ENCODE peak calls at places on chromosomes 6 and 20, in nine cellular contexts. One of them, this sample, is unnamed.

GRCh38 chr20:10453241-10453640 is 18.1 kb downstream of the SLX4IP start:
- DNase-seq in neural progenitor cell: no peak
- DNase-seq in mucosa of gallbladder: no peak
- DNase-seq in hypothalamus: no peak
- DNase-seq in T-helper 1 cell: no peak
- DNase-seq in foreskin fibroblast: no peak
- DNase-seq in GF-D8: peak; percentile 99
- DNase-seq in astrocyte: no peak
- DNase-seq in RCC 7860: no peak
- DNase-seq in this sample: no peak

GRCh38 chr6:41786451-41787218 is 859 bp upstream of the TOMM6 start:
- DNase-seq in neural progenitor cell: peak; percentile 95
- DNase-seq in mucosa of gallbladder: peak; percentile 89
- DNase-seq in hypothalamus: peak; percentile 86
- DNase-seq in T-helper 1 cell: peak; percentile 81
- DNase-seq in foreskin fibroblast: peak; percentile 74
- DNase-seq in GF-D8: peak; percentile 19
- DNase-seq in astrocyte: peak; percentile 38
- DNase-seq in RCC 7860: peak; percentile 38
- DNase-seq in this sample: peak; percentile 84

GRCh38 chr6:167097770-167098169 is 25.1 kb upstream of the CCR6 start:
- DNase-seq in neural progenitor cell: no peak
- DNase-seq in mucosa of gallbladder: peak; percentile 7
- DNase-seq in hypothalamus: no peak
- DNase-seq in T-helper 1 cell: no peak
- DNase-seq in foreskin fibroblast: no peak
- DNase-seq in GF-D8: no peak
- DNase-seq in astrocyte: no peak
- DNase-seq in RCC 7860: no peak
- DNase-seq in this sample: no peak

GRCh38 chr20:34896086-34896551 is 19.7 kb downstream of the ACSS2 start:
- DNase-seq in neural progenitor cell: no peak
- DNase-seq in mucosa of gallbladder: no peak
- DNase-seq in hypothalamus: no peak
- DNase-seq in T-helper 1 cell: no peak
- DNase-seq in foreskin fibroblast: no peak
- DNase-seq in GF-D8: no peak
- DNase-seq in astrocyte: peak; percentile 49
- DNase-seq in RCC 7860: no peak
- DNase-seq in this sample: no peak

GRCh38 chr6:162245831-162246230 is 481.7 kb downstream of the PRKN start:
- DNase-seq in neural progenitor cell: no peak
- DNase-seq in mucosa of gallbladder: no peak
- DNase-seq in hypothalamus: no peak
- DNase-seq in T-helper 1 cell: no peak
- DNase-seq in foreskin fibroblast: no peak
- DNase-seq in GF-D8: no peak
- DNase-seq in astrocyte: no peak
- DNase-seq in RCC 7860: no peak
- DNase-seq in this sample: no peak

GRCh38 chr20:50138479-50139393 is 14.8 kb downstream of the PEDS1 start:
- DNase-seq in neural progenitor cell: no peak
- DNase-seq in mucosa of gallbladder: no peak
- DNase-seq in hypothalamus: peak; percentile 67
- DNase-seq in T-helper 1 cell: no peak
- DNase-seq in foreskin fibroblast: no peak
- DNase-seq in GF-D8: no peak
- DNase-seq in astrocyte: no peak
- DNase-seq in RCC 7860: no peak
- DNase-seq in this sample: no peak

GRCh38 chr6:57226221-57226620 is 4.1 kb upstream of the RAB23 start:
- DNase-seq in neural progenitor cell: peak; percentile 20
- DNase-seq in mucosa of gallbladder: no peak
- DNase-seq in hypothalamus: no peak
- DNase-seq in T-helper 1 cell: no peak
- DNase-seq in foreskin fibroblast: no peak
- DNase-seq in GF-D8: no peak
- DNase-seq in astrocyte: no peak
- DNase-seq in RCC 7860: no peak
- DNase-seq in this sample: no peak

GRCh38 chr6:78561015-78561414 is 306.3 kb upstream of the IRAK1BP1 start:
- DNase-seq in neural progenitor cell: no peak
- DNase-seq in mucosa of gallbladder: no peak
- DNase-seq in hypothalamus: no peak
- DNase-seq in T-helper 1 cell: no peak
- DNase-seq in foreskin fibroblast: peak; percentile 15
- DNase-seq in GF-D8: no peak
- DNase-seq in astrocyte: peak; percentile 17
- DNase-seq in RCC 7860: no peak
- DNase-seq in this sample: no peak

GRCh38 chr6:82073484-82073883 is 174.1 kb downstream of the IBTK start:
- DNase-seq in neural progenitor cell: peak; percentile 52
- DNase-seq in mucosa of gallbladder: no peak
- DNase-seq in hypothalamus: no peak
- DNase-seq in T-helper 1 cell: no peak
- DNase-seq in foreskin fibroblast: no peak
- DNase-seq in GF-D8: no peak
- DNase-seq in astrocyte: no peak
- DNase-seq in RCC 7860: peak; percentile 3
- DNase-seq in this sample: peak; percentile 21

GRCh38 chr6:137271245-137272183 is 52.3 kb upstream of the IFNGR1 start:
- DNase-seq in neural progenitor cell: peak; percentile 63
- DNase-seq in mucosa of gallbladder: no peak
- DNase-seq in hypothalamus: no peak
- DNase-seq in T-helper 1 cell: no peak
- DNase-seq in foreskin fibroblast: peak; percentile 20
- DNase-seq in GF-D8: no peak
- DNase-seq in astrocyte: peak; percentile 19
- DNase-seq in RCC 7860: peak; percentile 49
- DNase-seq in this sample: peak; percentile 72

GRCh38 chr6:32148289-32148688 is 3.5 kb downstream of the PRRT1 start:
- DNase-seq in neural progenitor cell: peak; percentile 53
- DNase-seq in mucosa of gallbladder: no peak
- DNase-seq in hypothalamus: no peak
- DNase-seq in T-helper 1 cell: no peak
- DNase-seq in foreskin fibroblast: no peak
- DNase-seq in GF-D8: no peak
- DNase-seq in astrocyte: no peak
- DNase-seq in RCC 7860: no peak
- DNase-seq in this sample: no peak

GRCh38 chr6:129981598-129981997 is 36.8 kb upstream of the L3MBTL3 start:
- DNase-seq in neural progenitor cell: no peak
- DNase-seq in mucosa of gallbladder: no peak
- DNase-seq in hypothalamus: no peak
- DNase-seq in T-helper 1 cell: no peak
- DNase-seq in foreskin fibroblast: peak; percentile 4
- DNase-seq in GF-D8: no peak
- DNase-seq in astrocyte: no peak
- DNase-seq in RCC 7860: no peak
- DNase-seq in this sample: no peak